ENCODE peak calls at places on chromosomes 7 and 10, in ten cellular contexts. One of them, this sample, is unnamed.

GRCh38 chr10:104254493-104255243 is at the start of gene GSTO1:
- DNase-seq in cardiac fibroblast: peak; percentile 81
- DNase-seq in A549: peak; percentile 79
- DNase-seq in coronary artery: peak; percentile 88
- DNase-seq in PC-9: peak; percentile 52
- DNase-seq in GM12865: peak; percentile 83
- DNase-seq in astrocyte of the cerebellum: no peak
- DNase-seq in GM06990: peak; percentile 73
- DNase-seq in Peyer's patch: peak; percentile 81
- DNase-seq in IMR-90: peak; percentile 76
- DNase-seq in this sample: no peak

GRCh38 chr10:370222-370825 is 235.1 kb downstream of the ZMYND11 start:
- DNase-seq in cardiac fibroblast: peak; percentile 17
- DNase-seq in A549: no peak
- DNase-seq in coronary artery: no peak
- DNase-seq in PC-9: no peak
- DNase-seq in GM12865: no peak
- DNase-seq in astrocyte of the cerebellum: no peak
- DNase-seq in GM06990: no peak
- DNase-seq in Peyer's patch: no peak
- DNase-seq in IMR-90: peak; percentile 65
- DNase-seq in this sample: no peak

GRCh38 chr10:100709655-100710054 is 35.7 kb upstream of the PAX2 start:
- DNase-seq in cardiac fibroblast: no peak
- DNase-seq in A549: no peak
- DNase-seq in coronary artery: no peak
- DNase-seq in PC-9: no peak
- DNase-seq in GM12865: no peak
- DNase-seq in astrocyte of the cerebellum: no peak
- DNase-seq in GM06990: no peak
- DNase-seq in Peyer's patch: no peak
- DNase-seq in IMR-90: no peak
- DNase-seq in this sample: no peak

GRCh38 chr10:6542999-6543430 is 37.1 kb downstream of the PRKCQ start:
- DNase-seq in cardiac fibroblast: no peak
- DNase-seq in A549: no peak
- DNase-seq in coronary artery: no peak
- DNase-seq in PC-9: no peak
- DNase-seq in GM12865: peak; percentile 22
- DNase-seq in astrocyte of the cerebellum: no peak
- DNase-seq in GM06990: no peak
- DNase-seq in Peyer's patch: no peak
- DNase-seq in IMR-90: no peak
- DNase-seq in this sample: no peak

GRCh38 chr7:20508109-20508508 is 107.4 kb upstream of the ABCB5 start:
- DNase-seq in cardiac fibroblast: peak; percentile 25
- DNase-seq in A549: no peak
- DNase-seq in coronary artery: no peak
- DNase-seq in PC-9: peak; percentile 27
- DNase-seq in GM12865: no peak
- DNase-seq in astrocyte of the cerebellum: peak; percentile 9
- DNase-seq in GM06990: no peak
- DNase-seq in Peyer's patch: no peak
- DNase-seq in IMR-90: no peak
- DNase-seq in this sample: no peak

GRCh38 chr10:32931593-32931992 is 26.4 kb downstream of the ITGB1 start:
- DNase-seq in cardiac fibroblast: no peak
- DNase-seq in A549: no peak
- DNase-seq in coronary artery: no peak
- DNase-seq in PC-9: no peak
- DNase-seq in GM12865: peak; percentile 38
- DNase-seq in astrocyte of the cerebellum: no peak
- DNase-seq in GM06990: no peak
- DNase-seq in Peyer's patch: no peak
- DNase-seq in IMR-90: no peak
- DNase-seq in this sample: no peak

GRCh38 chr7:43692582-43693373 is 36.5 kb downstream of the COA1 start:
- DNase-seq in cardiac fibroblast: no peak
- DNase-seq in A549: peak; percentile 24
- DNase-seq in coronary artery: no peak
- DNase-seq in PC-9: no peak
- DNase-seq in GM12865: no peak
- DNase-seq in astrocyte of the cerebellum: no peak
- DNase-seq in GM06990: no peak
- DNase-seq in Peyer's patch: no peak
- DNase-seq in IMR-90: peak; percentile 35
- DNase-seq in this sample: no peak

GRCh38 chr7:149690688-149691446 is 82.5 kb downstream of the ZNF467 start:
- DNase-seq in cardiac fibroblast: peak; percentile 94
- DNase-seq in A549: peak; percentile 78
- DNase-seq in coronary artery: no peak
- DNase-seq in PC-9: peak; percentile 95
- DNase-seq in GM12865: peak; percentile 14
- DNase-seq in astrocyte of the cerebellum: no peak
- DNase-seq in GM06990: no peak
- DNase-seq in Peyer's patch: no peak
- DNase-seq in IMR-90: peak; percentile 71
- DNase-seq in this sample: peak; percentile 52

GRCh38 chr10:24622781-24623301 is 100.8 kb downstream of the ARHGAP21 start:
- DNase-seq in cardiac fibroblast: peak; percentile 39
- DNase-seq in A549: no peak
- DNase-seq in coronary artery: no peak
- DNase-seq in PC-9: no peak
- DNase-seq in GM12865: no peak
- DNase-seq in astrocyte of the cerebellum: no peak
- DNase-seq in GM06990: no peak
- DNase-seq in Peyer's patch: no peak
- DNase-seq in IMR-90: peak; percentile 66
- DNase-seq in this sample: no peak

GRCh38 chr7:95430864-95431263 is 4.0 kb downstream of the PON2 start:
- DNase-seq in cardiac fibroblast: peak; percentile 70
- DNase-seq in A549: peak; percentile 87
- DNase-seq in coronary artery: no peak
- DNase-seq in PC-9: no peak
- DNase-seq in GM12865: no peak
- DNase-seq in astrocyte of the cerebellum: no peak
- DNase-seq in GM06990: no peak
- DNase-seq in Peyer's patch: no peak
- DNase-seq in IMR-90: peak; percentile 19
- DNase-seq in this sample: no peak

GRCh38 chr10:19788902-19789301 is 27.3 kb upstream of the PLXDC2 start:
- DNase-seq in cardiac fibroblast: peak; percentile 2
- DNase-seq in A549: no peak
- DNase-seq in coronary artery: no peak
- DNase-seq in PC-9: no peak
- DNase-seq in GM12865: no peak
- DNase-seq in astrocyte of the cerebellum: no peak
- DNase-seq in GM06990: no peak
- DNase-seq in Peyer's patch: no peak
- DNase-seq in IMR-90: peak; percentile 4
- DNase-seq in this sample: no peak

GRCh38 chr7:157429001-157429679 is 92.3 kb downstream of the DNAJB6 start:
- DNase-seq in cardiac fibroblast: no peak
- DNase-seq in A549: no peak
- DNase-seq in coronary artery: no peak
- DNase-seq in PC-9: no peak
- DNase-seq in GM12865: no peak
- DNase-seq in astrocyte of the cerebellum: no peak
- DNase-seq in GM06990: no peak
- DNase-seq in Peyer's patch: no peak
- DNase-seq in IMR-90: no peak
- DNase-seq in this sample: no peak

GRCh38 chr7:130560972-130561371 is 69.1 kb downstream of the MEST start:
- DNase-seq in cardiac fibroblast: peak; percentile 59
- DNase-seq in A549: peak; percentile 17
- DNase-seq in coronary artery: no peak
- DNase-seq in PC-9: peak; percentile 55
- DNase-seq in GM12865: peak; percentile 78
- DNase-seq in astrocyte of the cerebellum: no peak
- DNase-seq in GM06990: peak; percentile 59
- DNase-seq in Peyer's patch: no peak
- DNase-seq in IMR-90: peak; percentile 43
- DNase-seq in this sample: no peak

GRCh38 chr7:155674556-155674955 is 30.1 kb downstream of the RBM33 start:
- DNase-seq in cardiac fibroblast: peak; percentile 47
- DNase-seq in A549: no peak
- DNase-seq in coronary artery: no peak
- DNase-seq in PC-9: no peak
- DNase-seq in GM12865: no peak
- DNase-seq in astrocyte of the cerebellum: no peak
- DNase-seq in GM06990: no peak
- DNase-seq in Peyer's patch: no peak
- DNase-seq in IMR-90: no peak
- DNase-seq in this sample: no peak

GRCh38 chr10:8346861-8347260 is 292.4 kb downstream of the GATA3 start:
- DNase-seq in cardiac fibroblast: no peak
- DNase-seq in A549: no peak
- DNase-seq in coronary artery: no peak
- DNase-seq in PC-9: no peak
- DNase-seq in GM12865: no peak
- DNase-seq in astrocyte of the cerebellum: no peak
- DNase-seq in GM06990: no peak
- DNase-seq in Peyer's patch: no peak
- DNase-seq in IMR-90: no peak
- DNase-seq in this sample: no peak

GRCh38 chr10:80161321-80162084 is 29.0 kb downstream of the PLAC9 start:
- DNase-seq in cardiac fibroblast: peak; percentile 26
- DNase-seq in A549: no peak
- DNase-seq in coronary artery: no peak
- DNase-seq in PC-9: no peak
- DNase-seq in GM12865: no peak
- DNase-seq in astrocyte of the cerebellum: no peak
- DNase-seq in GM06990: no peak
- DNase-seq in Peyer's patch: peak; percentile 27
- DNase-seq in IMR-90: no peak
- DNase-seq in this sample: no peak

GRCh38 chr10:73789659-73790055 is 4.3 kb downstream of the ZSWIM8 start:
- DNase-seq in cardiac fibroblast: no peak
- DNase-seq in A549: no peak
- DNase-seq in coronary artery: no peak
- DNase-seq in PC-9: no peak
- DNase-seq in GM12865: no peak
- DNase-seq in astrocyte of the cerebellum: no peak
- DNase-seq in GM06990: no peak
- DNase-seq in Peyer's patch: no peak
- DNase-seq in IMR-90: no peak
- DNase-seq in this sample: no peak

GRCh38 chr10:6202098-6202683 is 541 bp upstream of the PFKFB3 start:
- DNase-seq in cardiac fibroblast: no peak
- DNase-seq in A549: no peak
- DNase-seq in coronary artery: no peak
- DNase-seq in PC-9: no peak
- DNase-seq in GM12865: no peak
- DNase-seq in astrocyte of the cerebellum: no peak
- DNase-seq in GM06990: no peak
- DNase-seq in Peyer's patch: peak; percentile 60
- DNase-seq in IMR-90: no peak
- DNase-seq in this sample: no peak

GRCh38 chr7:73533742-73534141 is 11.6 kb upstream of the BAZ1B start:
- DNase-seq in cardiac fibroblast: no peak
- DNase-seq in A549: no peak
- DNase-seq in coronary artery: no peak
- DNase-seq in PC-9: no peak
- DNase-seq in GM12865: no peak
- DNase-seq in astrocyte of the cerebellum: no peak
- DNase-seq in GM06990: no peak
- DNase-seq in Peyer's patch: no peak
- DNase-seq in IMR-90: no peak
- DNase-seq in this sample: no peak

GRCh38 chr7:44266526-44266925 is 58.9 kb downstream of the CAMK2B start:
- DNase-seq in cardiac fibroblast: no peak
- DNase-seq in A549: no peak
- DNase-seq in coronary artery: no peak
- DNase-seq in PC-9: no peak
- DNase-seq in GM12865: no peak
- DNase-seq in astrocyte of the cerebellum: no peak
- DNase-seq in GM06990: no peak
- DNase-seq in Peyer's patch: no peak
- DNase-seq in IMR-90: no peak
- DNase-seq in this sample: no peak

GRCh38 chr7:66905689-66906088 is 15.3 kb upstream of the TMEM248 start:
- DNase-seq in cardiac fibroblast: peak; percentile 10
- DNase-seq in A549: no peak
- DNase-seq in coronary artery: no peak
- DNase-seq in PC-9: no peak
- DNase-seq in GM12865: peak; percentile 15
- DNase-seq in astrocyte of the cerebellum: no peak
- DNase-seq in GM06990: no peak
- DNase-seq in Peyer's patch: no peak
- DNase-seq in IMR-90: no peak
- DNase-seq in this sample: no peak
- TF ChIP-seq CTCF in cardiac fibroblast: peak; percentile 28
- TF ChIP-seq CTCF in A549: no peak
- TF ChIP-seq CTCF in coronary artery: no peak
- TF ChIP-seq CTCF in PC-9: no peak
- TF ChIP-seq CTCF in GM12865: peak; percentile 17
- TF ChIP-seq CTCF in astrocyte of the cerebellum: peak; percentile 11
- TF ChIP-seq CTCF in GM06990: peak; percentile 22
- TF ChIP-seq CTCF in Peyer's patch: no peak
- TF ChIP-seq CTCF in IMR-90: peak; percentile 7
- TF ChIP-seq CTCF in this sample: no peak

GRCh38 chr10:2611603-2612002 is 455.7 kb upstream of the PFKP start:
- DNase-seq in cardiac fibroblast: no peak
- DNase-seq in A549: no peak
- DNase-seq in coronary artery: no peak
- DNase-seq in PC-9: no peak
- DNase-seq in GM12865: no peak
- DNase-seq in astrocyte of the cerebellum: no peak
- DNase-seq in GM06990: no peak
- DNase-seq in Peyer's patch: no peak
- DNase-seq in IMR-90: no peak
- DNase-seq in this sample: no peak

GRCh38 chr10:2610946-2611345 is 456.4 kb upstream of the PFKP start:
- DNase-seq in cardiac fibroblast: no peak
- DNase-seq in A549: no peak
- DNase-seq in coronary artery: no peak
- DNase-seq in PC-9: no peak
- DNase-seq in GM12865: no peak
- DNase-seq in astrocyte of the cerebellum: no peak
- DNase-seq in GM06990: no peak
- DNase-seq in Peyer's patch: no peak
- DNase-seq in IMR-90: no peak
- DNase-seq in this sample: no peak
- H3K4me3 ChIP-seq in cardiac fibroblast: no peak overlapping the region
- H3K4me3 ChIP-seq in A549: no peak overlapping the region
- H3K4me3 ChIP-seq in coronary artery: no peak overlapping the region
- H3K4me3 ChIP-seq in PC-9: no peak overlapping the region
- H3K4me3 ChIP-seq in GM12865: no peak overlapping the region
- H3K4me3 ChIP-seq in astrocyte of the cerebellum: no peak overlapping the region
- H3K4me3 ChIP-seq in GM06990: no peak overlapping the region
- H3K4me3 ChIP-seq in Peyer's patch: no peak overlapping the region
- H3K4me3 ChIP-seq in IMR-90: no peak overlapping the region
- H3K4me3 ChIP-seq in this sample: no peak overlapping the region

GRCh38 chr10:99375444-99375843 is 46.3 kb downstream of the CNNM1 start:
- DNase-seq in cardiac fibroblast: no peak
- DNase-seq in A549: no peak
- DNase-seq in coronary artery: no peak
- DNase-seq in PC-9: no peak
- DNase-seq in GM12865: no peak
- DNase-seq in astrocyte of the cerebellum: no peak
- DNase-seq in GM06990: no peak
- DNase-seq in Peyer's patch: no peak
- DNase-seq in IMR-90: no peak
- DNase-seq in this sample: no peak
- TF ChIP-seq CTCF in cardiac fibroblast: no peak
- TF ChIP-seq CTCF in A549: no peak
- TF ChIP-seq CTCF in coronary artery: no peak
- TF ChIP-seq CTCF in PC-9: no peak
- TF ChIP-seq CTCF in GM12865: no peak
- TF ChIP-seq CTCF in astrocyte of the cerebellum: no peak
- TF ChIP-seq CTCF in GM06990: no peak
- TF ChIP-seq CTCF in Peyer's patch: no peak
- TF ChIP-seq CTCF in IMR-90: no peak
- TF ChIP-seq CTCF in this sample: no peak

GRCh38 chr7:8371742-8372141 is 61.7 kb upstream of the NXPH1 start:
- DNase-seq in cardiac fibroblast: no peak
- DNase-seq in A549: no peak
- DNase-seq in coronary artery: no peak
- DNase-seq in PC-9: no peak
- DNase-seq in GM12865: peak; percentile 80
- DNase-seq in astrocyte of the cerebellum: no peak
- DNase-seq in GM06990: no peak
- DNase-seq in Peyer's patch: no peak
- DNase-seq in IMR-90: no peak
- DNase-seq in this sample: no peak
- H3K4me3 ChIP-seq in cardiac fibroblast: no peak overlapping the region
- H3K4me3 ChIP-seq in A549: no peak overlapping the region
- H3K4me3 ChIP-seq in coronary artery: no peak overlapping the region
- H3K4me3 ChIP-seq in PC-9: no peak overlapping the region
- H3K4me3 ChIP-seq in GM12865: peak overlapping the region; percentile 33
- H3K4me3 ChIP-seq in astrocyte of the cerebellum: no peak overlapping the region
- H3K4me3 ChIP-seq in GM06990: no peak overlapping the region
- H3K4me3 ChIP-seq in Peyer's patch: no peak overlapping the region
- H3K4me3 ChIP-seq in IMR-90: no peak overlapping the region
- H3K4me3 ChIP-seq in this sample: no peak overlapping the region

This sample was measured in AG04449.